ENCODE peak calls at places on chromosomes 13 and 19, in ten cellular contexts. U, K, E, S, R, H, G, I, J and X are unnamed samples.

GRCh38 chr13:48066310-48066989 is 28.5 kb downstream of the MED4 start:
- DNase-seq in J (peak; percentile 28), R (no peak), G (no peak), H (no peak), E (no peak), K (no peak), I (no peak), U (no peak), S (peak; percentile 16), X (no peak)

GRCh38 chr13:66660013-66660804 is 569.9 kb downstream of the PCDH9 start:
- DNase-seq in K (no peak), E (peak; percentile 70), J (peak; percentile 23), I (no peak), G (no peak), R (no peak), U (peak; percentile 31), S (peak; percentile 19), H (no peak), X (no peak)

GRCh38 chr13:54536112-54536511 is 1507.5 kb downstream of the OLFM4 start:
- DNase-seq in K (no peak), R (no peak), G (no peak), E (no peak), U (no peak), H (no peak), S (peak; percentile 14), I (peak; percentile 2), J (no peak), X (no peak)

GRCh38 chr19:4069331-4069959 is 2.7 kb upstream of the ZBTB7A start:
- DNase-seq in G (no peak), U (no peak), E (no peak), I (no peak), S (no peak), R (no peak), H (no peak), K (no peak), J (no peak), X (no peak)

GRCh38 chr13:34002141-34002540 is 184.2 kb downstream of the RFC3 start:
- DNase-seq in S (no peak), J (no peak), H (no peak), U (no peak), E (no peak), G (no peak), R (no peak), I (no peak), K (no peak), X (no peak)

GRCh38 chr13:108920137-108920536 is 290.7 kb downstream of the MYO16 start:
- DNase-seq in R (no peak), K (no peak), H (no peak), G (no peak), I (no peak), U (no peak), E (no peak), S (no peak), J (no peak), X (no peak)

GRCh38 chr19:29285878-29286277 is 72.9 kb upstream of the UQCRFS1 start:
- DNase-seq in E (no peak), G (peak; percentile 9), K (no peak), S (no peak), R (peak; percentile 4), I (no peak), H (no peak), J (no peak), U (no peak), X (no peak)

GRCh38 chr19:1683869-1684572 is 31.6 kb upstream of the TCF3 start:
- DNase-seq in I (no peak), K (no peak), E (no peak), U (no peak), J (no peak), S (no peak), R (no peak), G (no peak), H (no peak), X (no peak)

GRCh38 chr19:14775855-14776254 is 2.5 kb downstream of the ADGRE2 start:
- DNase-seq in J (no peak), R (no peak), G (peak; percentile 5), U (no peak), H (no peak), S (no peak), E (no peak), I (no peak), K (no peak), X (no peak)

GRCh38 chr19:3509566-3509989 is 3.5 kb downstream of the FZR1 start:
- DNase-seq in K (no peak), R (no peak), U (peak; percentile 93), G (no peak), I (no peak), E (peak; percentile 73), H (no peak), S (no peak), J (peak; percentile 57), X (no peak)

GRCh38 chr13:70856025-70856424 is 747.8 kb upstream of the KLHL1 start:
- DNase-seq in G (no peak), H (no peak), I (no peak), E (no peak), J (no peak), K (no peak), S (no peak), R (no peak), U (no peak), X (no peak)

GRCh38 chr13:44474122-44474910 is 100.7 kb downstream of the SERP2 start:
- DNase-seq in U (no peak), R (no peak), K (no peak), S (no peak), I (no peak), J (no peak), G (no peak), H (no peak), E (peak; percentile 22), X (peak; percentile 60)

GRCh38 chr13:110216403-110217041 is 90.4 kb downstream of the COL4A1 start:
- DNase-seq in G (no peak), I (no peak), K (no peak), H (no peak), S (no peak), R (no peak), J (peak; percentile 97), E (peak; percentile 85), U (peak; percentile 61), X (no peak)

GRCh38 chr19:30539981-30540380 is 167.8 kb downstream of the ZNF536 start:
- DNase-seq in J (no peak), E (no peak), R (no peak), U (no peak), H (no peak), G (no peak), S (no peak), K (no peak), I (no peak), X (no peak)

GRCh38 chr13:26486550-26486949 is 70.9 kb upstream of the WASF3 start:
- DNase-seq in R (no peak), S (no peak), I (no peak), E (no peak), H (no peak), U (no peak), K (peak; percentile 87), J (no peak), G (no peak), X (peak; percentile 49)

GRCh38 chr13:102374233-102374632 is 27.6 kb downstream of the FGF14 start:
- DNase-seq in J (no peak), H (no peak), I (no peak), S (no peak), G (no peak), R (no peak), U (no peak), E (no peak), K (no peak), X (no peak)

GRCh38 chr13:40653558-40654318 is 12.7 kb downstream of the FOXO1 start:
- DNase-seq in I (no peak), G (no peak), U (no peak), R (no peak), K (no peak), S (no peak), E (no peak), H (no peak), J (peak; percentile 28), X (no peak)

GRCh38 chr19:35940078-35940775 is 4.1 kb downstream of the LRFN3 start:
- DNase-seq in S (no peak), R (no peak), G (no peak), U (no peak), K (no peak), I (no peak), H (no peak), J (no peak), E (no peak), X (no peak)

GRCh38 chr13:98474292-98474691 is 102.6 kb downstream of the STK24 start:
- DNase-seq in K (no peak), I (no peak), S (no peak), R (no peak), U (no peak), H (no peak), J (no peak), E (no peak), G (no peak), X (no peak)

GRCh38 chr13:95254341-95254740 is 46.9 kb downstream of the ABCC4 start:
- DNase-seq in U (no peak), H (no peak), K (no peak), R (no peak), I (no peak), E (no peak), J (no peak), S (no peak), G (no peak), X (no peak)

GRCh38 chr13:50513528-50513863 is 330.0 kb downstream of the DLEU7 start:
- DNase-seq in E (no peak), R (no peak), J (peak; percentile 37), U (no peak), G (no peak), H (no peak), I (no peak), S (no peak), K (no peak), X (no peak)

GRCh38 chr19:3708207-3708931 is at the start of gene TJP3:
- DNase-seq in J (no peak), H (peak; percentile 83), E (no peak), I (no peak), R (no peak), K (no peak), S (no peak), U (peak; percentile 41), G (no peak), X (peak; percentile 86)

GRCh38 chr13:53781941-53782340 is 753.3 kb downstream of the OLFM4 start:
- DNase-seq in R (peak; percentile 34), I (no peak), E (no peak), H (no peak), S (no peak), J (no peak), U (no peak), G (no peak), K (no peak), X (no peak)

GRCh38 chr13:41546372-41547252 is 89.3 kb downstream of the RGCC start:
- DNase-seq in S (no peak), R (no peak), K (no peak), G (no peak), U (no peak), H (no peak), J (peak; percentile 60), E (peak; percentile 88), I (peak; percentile 37), X (no peak)

GRCh38 chr13:32940601-32941000 is 75.6 kb upstream of the KL start:
- DNase-seq in G (no peak), I (peak; percentile 29), R (no peak), E (peak; percentile 70), H (no peak), S (no peak), J (peak; percentile 65), K (no peak), U (peak; percentile 22), X (peak; percentile 30)

GRCh38 chr19:30391554-30392551 is 19.7 kb downstream of the ZNF536 start:
- DNase-seq in I (no peak), S (no peak), U (no peak), R (no peak), K (no peak), G (no peak), H (no peak), J (no peak), E (peak; percentile 12), X (no peak)

GRCh38 chr13:93775507-93776108 is 549.0 kb downstream of the GPC6 start:
- DNase-seq in E (peak; percentile 78), H (no peak), J (peak; percentile 49), I (no peak), R (no peak), S (no peak), K (no peak), G (no peak), U (no peak), X (no peak)

GRCh38 chr13:50512602-50513527 is 330.6 kb downstream of the DLEU7 start:
- DNase-seq in K (peak; percentile 80), R (no peak), J (peak; percentile 67), U (peak; percentile 55), E (peak; percentile 73), S (no peak), G (no peak), I (peak; percentile 58), H (no peak), X (peak; percentile 66)